ENCODE peak calls at places on chromosomes 1 and 21, in nine cellular contexts. T is AG09319, D is astrocyte of the spinal cord, Q is endothelial cell, M is T-cell, Z is fibroblast of pulmonary artery, F is nephron progenitor cell, J is HT-29, L is T follicular helper cell. E is an unnamed sample.

GRCh38 chr1:63829349-63830327 is 55.8 kb downstream of the ROR1 start:
- DNase-seq in M (no peak), J (no peak), L (no peak), F (no peak), Q (no peak), T (peak; percentile 8), D (peak; percentile 45), Z (peak; percentile 68), E (no peak)

GRCh38 chr1:232793944-232794343 is 11.3 kb upstream of the MAP10 start:
- DNase-seq in J (peak; percentile 52), Q (no peak), M (no peak), Z (peak; percentile 32), L (no peak), D (peak; percentile 85), F (no peak), T (no peak), E (peak; percentile 32)

GRCh38 chr21:36806103-36806502 is 107.2 kb downstream of the SIM2 start:
- DNase-seq in F (no peak), Z (peak; percentile 8), L (no peak), M (no peak), J (no peak), Q (no peak), D (peak; percentile 26), T (no peak), E (no peak)

GRCh38 chr1:153291514-153291913 is 21.2 kb downstream of the PGLYRP3 start:
- DNase-seq in M (no peak), J (no peak), F (no peak), T (no peak), Q (no peak), L (no peak), D (no peak), Z (no peak), E (no peak)

GRCh38 chr1:25804244-25804963 is 4.4 kb downstream of the SELENON start:
- DNase-seq in Z (peak; percentile 33), J (no peak), L (no peak), M (no peak), T (no peak), F (no peak), Q (no peak), D (no peak), E (no peak)

GRCh38 chr21:42209801-42210479 is 9.0 kb upstream of the ABCG1 start:
- DNase-seq in M (no peak), F (no peak), T (no peak), J (no peak), L (no peak), D (no peak), Q (no peak), Z (peak; percentile 38), E (no peak)

GRCh38 chr1:30449428-30450147 is 273.8 kb downstream of the MATN1 start:
- DNase-seq in M (no peak), L (no peak), D (no peak), J (no peak), Q (no peak), Z (no peak), F (no peak), T (no peak), E (no peak)

GRCh38 chr1:170881268-170882265 is 53.8 kb upstream of the MROH9 start:
- DNase-seq in M (no peak), J (peak; percentile 23), D (peak; percentile 66), F (no peak), T (peak; percentile 52), L (no peak), Z (peak; percentile 76), Q (no peak), E (no peak)

GRCh38 chr1:172906778-172907592 is 143.8 kb downstream of the TNFSF18 start:
- DNase-seq in J (peak; percentile 79), M (peak; percentile 3), D (peak; percentile 89), F (no peak), L (peak; percentile 10), T (no peak), Q (peak; percentile 15), Z (peak; percentile 84), E (peak; percentile 97)

GRCh38 chr21:39633043-39633442 is 20.3 kb downstream of the B3GALT5 start:
- DNase-seq in Z (no peak), F (no peak), M (no peak), L (no peak), T (no peak), J (peak; percentile 55), D (peak; percentile 81), Q (no peak), E (peak; percentile 71)

GRCh38 chr1:230079211-230079590 is 12.2 kb downstream of the GALNT2 start:
- DNase-seq in Q (no peak), Z (no peak), J (no peak), D (no peak), F (no peak), L (no peak), T (no peak), M (no peak), E (no peak)

E was measured in kidney epithelial cell.